ENCODE peak calls at places on chromosome 10, in four cellular contexts. S is A549, T is K562, B is HepG2. W is an unnamed sample.

GRCh38 chr10:3893904-3894563 is 109.0 kb upstream of the KLF6 start:
- DNase-seq in B (no peak), T (no peak), S (no peak), W (no peak)

GRCh38 chr10:18463673-18464211 is 187.6 kb downstream of the NSUN6 start:
- DNase-seq in T (no peak), S (no peak), B (no peak), W (no peak)

GRCh38 chr10:132814469-132814856 is 28.5 kb upstream of the NKX6-2 start:
- DNase-seq in B (no peak), T (no peak), S (no peak), W (no peak)

GRCh38 chr10:101293007-101293723 is 60.8 kb upstream of the BTRC start:
- DNase-seq in T (no peak), S (no peak), B (no peak), W (no peak)

GRCh38 chr10:99658622-99659030 is 683 bp upstream of the ENTPD7 start:
- DNase-seq in B (peak), S (no peak), T (peak), W (no peak)

GRCh38 chr10:70198696-70199466 is 28.6 kb upstream of the SAR1A start:
- DNase-seq in S (no peak), B (no peak), T (no peak), W (no peak)

GRCh38 chr10:26858707-26859034 is 2.1 kb downstream of the ABI1 start:
- DNase-seq in T (no peak), S (no peak), B (no peak), W (no peak)

GRCh38 chr10:23693895-23694294 is 255.0 kb downstream of the OTUD1 start:
- DNase-seq in B (no peak), T (no peak), S (no peak), W (no peak)

GRCh38 chr10:53401536-53401935 is 629.0 kb upstream of the MBL2 start:
- DNase-seq in B (no peak), T (no peak), S (no peak), W (no peak)

GRCh38 chr10:102342958-102343357 is 52.5 kb upstream of the NFKB2 start:
- DNase-seq in B (no peak), S (no peak), T (no peak), W (no peak)

GRCh38 chr10:86385806-86386205 is 19.2 kb upstream of the GRID1 start:
- DNase-seq in B (no peak), S (no peak), T (no peak), W (no peak)
- TF ChIP-seq HDAC2 in B (no peak), S (no peak), T (no peak), W (no peak)

DNA sequence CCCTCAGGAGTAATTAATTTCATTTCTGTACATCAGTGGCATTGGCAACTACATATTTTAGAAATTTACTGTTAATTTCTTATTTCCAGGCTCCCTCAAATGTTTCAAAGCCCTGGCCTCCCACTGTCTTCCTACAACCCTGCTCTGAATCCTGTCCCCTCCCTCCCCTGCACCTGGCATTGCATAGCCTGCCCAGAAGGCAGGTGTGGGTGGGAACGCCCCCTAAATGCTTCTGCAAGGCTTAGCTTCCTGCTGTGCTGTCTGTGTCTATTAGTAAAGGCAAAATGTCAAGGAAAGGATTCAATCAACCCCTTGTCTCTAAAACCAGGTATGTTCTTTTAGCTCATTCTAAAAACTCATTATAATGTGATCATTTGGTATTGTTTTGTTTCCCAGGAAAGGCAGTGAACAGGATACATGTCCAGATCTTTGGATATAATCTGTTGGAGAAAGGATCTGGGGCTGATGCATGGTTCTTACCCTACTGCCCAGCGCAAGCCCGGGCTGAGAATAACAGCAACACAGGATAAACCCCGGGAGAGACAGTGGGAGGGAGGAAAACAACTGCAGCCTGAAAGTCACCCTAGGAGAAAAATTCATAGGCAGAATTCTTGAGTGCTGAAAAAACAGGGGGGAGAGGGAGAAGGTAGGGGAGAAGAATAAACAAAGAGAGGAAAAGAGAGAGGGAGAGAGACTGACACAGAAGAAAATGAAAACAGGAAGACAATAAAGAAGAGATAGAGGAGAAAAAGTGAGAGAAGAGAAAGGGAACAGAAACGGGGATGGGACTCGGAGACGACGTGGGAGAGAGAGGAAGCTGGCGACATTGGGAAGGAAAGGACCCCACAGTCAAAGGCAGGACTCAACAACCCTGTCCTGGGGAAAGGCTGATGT is 592 bp downstream of the ZNF488 start:
- DNase-seq in S (no peak), B (no peak), T (no peak), W (no peak)
- TF ChIP-seq ESRRA in S (no peak), B (no peak), T (no peak), W (no peak)

DNA sequence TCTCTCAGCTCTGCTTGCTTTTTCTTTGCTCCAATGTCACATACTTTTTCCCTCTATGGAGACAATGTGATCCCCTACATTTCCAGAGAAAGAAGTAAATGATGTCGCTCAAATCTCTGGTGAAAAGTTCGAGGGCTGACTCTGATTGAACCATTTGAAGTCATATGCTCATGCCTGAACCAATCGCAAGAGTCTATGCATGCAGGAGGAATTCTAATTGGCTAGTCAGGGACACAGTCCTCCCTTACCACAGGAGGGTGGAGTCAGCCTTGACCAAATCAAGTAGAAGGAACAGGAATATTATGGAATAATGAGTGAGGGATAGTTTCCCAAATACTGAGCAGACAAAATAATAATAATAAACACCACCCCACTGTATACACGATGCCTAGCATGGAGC is 96.8 kb downstream of the PRLHR start:
- DNase-seq in B (no peak), S (no peak), T (no peak), W (no peak)
- TF ChIP-seq HDAC2 in B (no peak), S (no peak), T (no peak), W (no peak)

GRCh38 chr10:31896972-31897384 is 31.7 kb downstream of the ARHGAP12 start:
- DNase-seq in B (no peak), S (peak), T (no peak), W (no peak)
- TF ChIP-seq ESRRA in B (no peak), S (no peak), T (no peak), W (no peak)

GRCh38 chr10:89940076-89940475 is 238.7 kb downstream of the KIF20B start:
- DNase-seq in T (no peak), B (no peak), S (no peak), W (no peak)
- TF ChIP-seq HDAC2 in T (no peak), B (no peak), S (no peak), W (no peak)

GRCh38 chr10:78458983-78459638 is 425.4 kb downstream of the RPS24 start:
- DNase-seq in B (peak), T (peak), S (peak), W (no peak)
- TF ChIP-seq ESRRA in B (peak), T (no peak), S (no peak), W (no peak)